ENCODE peak calls at places on chromosomes 12 and 14, in six cellular contexts. O is IMR-90, G is H9, H is mesenchymal stem cell, V is H1, T is trophoblast cell. K is an unnamed sample.

GRCh38 chr14:60618200-60618599 is 31.1 kb downstream of the SIX1 start:
- DNase-seq in T (no peak), O (no peak), H (no peak), G (no peak), V (no peak), K (no peak)

GRCh38 chr14:22472935-22473854 is 115.8 kb downstream of the DAD1 start:
- DNase-seq in G (peak), O (peak), T (peak), H (peak), V (no peak), K (peak)

GRCh38 chr14:25406818-25407217 is 356.9 kb upstream of the STXBP6 start:
- DNase-seq in V (peak), T (peak), O (peak), H (no peak), G (peak), K (peak)

GRCh38 chr14:51783765-51784164 is 76.6 kb upstream of the GNG2 start:
- DNase-seq in O (peak), V (no peak), T (peak), G (no peak), H (peak), K (no peak)

GRCh38 chr14:74963705-74964271 is 8.4 kb upstream of the PGF start:
- DNase-seq in O (peak), T (no peak), G (no peak), V (no peak), H (no peak), K (no peak)

GRCh38 chr12:104201238-104202001 is 14.2 kb upstream of the TXNRD1 start:
- DNase-seq in G (peak), O (peak), T (peak), V (no peak), H (peak), K (peak)

GRCh38 chr14:77077040-77077439 is 21.0 kb upstream of the CIPC start:
- DNase-seq in H (no peak), V (no peak), O (no peak), G (no peak), T (no peak), K (no peak)

GRCh38 chr14:61860294-61860918 is 98.2 kb downstream of the SNAPC1 start:
- DNase-seq in G (peak), H (peak), V (no peak), O (peak), T (peak), K (peak)

DNA sequence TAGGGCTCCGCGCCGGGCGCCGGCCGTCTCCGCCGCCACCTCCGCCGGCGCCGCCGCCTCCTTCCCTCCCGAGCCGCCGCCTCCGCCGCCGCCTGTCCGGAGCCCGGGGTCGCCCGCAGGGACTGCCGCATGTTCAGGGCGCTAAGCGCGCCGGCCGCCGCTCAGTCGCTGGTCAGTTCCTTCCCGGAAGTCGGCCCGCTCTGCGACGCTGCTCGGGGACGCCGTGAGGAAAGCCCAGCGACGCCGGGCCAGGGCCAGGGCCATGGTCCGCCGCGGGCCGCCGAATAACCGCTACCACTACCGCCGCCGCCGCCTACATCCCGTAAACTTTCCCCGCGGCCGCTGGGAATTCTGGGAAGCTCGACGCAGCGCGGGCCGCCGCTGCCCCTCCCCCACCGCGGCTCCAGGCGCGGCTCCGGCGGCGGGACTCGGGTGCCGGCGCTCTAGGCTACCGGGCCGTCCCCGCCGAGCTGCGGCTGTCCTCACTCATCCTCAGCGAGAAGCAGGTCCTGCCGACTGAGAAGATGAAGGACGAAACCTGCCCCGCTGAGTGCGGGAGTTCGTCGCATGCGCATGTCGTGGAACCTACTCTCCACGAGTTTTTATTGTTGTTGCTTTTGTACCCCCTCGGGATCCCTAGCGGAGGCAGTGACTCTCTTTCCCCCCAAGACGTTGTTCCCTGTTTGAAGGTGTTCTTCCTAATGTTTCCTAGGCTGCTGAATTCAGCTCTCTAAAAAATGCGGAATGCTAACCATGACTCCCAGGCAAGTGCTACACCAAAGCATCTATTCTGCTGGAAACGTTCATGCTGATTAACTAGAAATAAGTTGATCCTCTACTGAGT is at the start of gene SAV1:
- DNase-seq in G (peak), T (peak), O (peak), V (no peak), H (peak), K (peak)
- H3K4ac ChIP-seq in G (no peak), T (peak), O (peak), V (no peak), H (peak), K (no peak)

DNA sequence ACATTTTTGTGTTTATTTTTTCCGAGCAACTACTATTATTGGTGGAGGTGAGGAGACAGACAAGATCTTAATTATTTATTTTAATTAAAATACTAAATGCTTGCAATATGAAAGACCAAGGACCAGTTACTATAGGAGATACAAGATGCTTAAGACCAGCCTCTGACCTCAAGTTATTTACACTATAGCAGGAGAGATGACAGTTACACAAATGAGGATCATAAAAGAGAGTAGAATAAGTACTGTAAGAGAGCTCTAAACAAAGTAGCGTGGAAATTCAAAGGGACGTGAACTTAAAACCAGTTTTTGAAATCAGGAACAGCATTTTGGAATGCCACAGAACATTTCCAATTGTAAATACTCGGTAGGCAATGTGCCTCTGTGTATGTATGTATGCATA is 128.0 kb upstream of the ATF1 start:
- DNase-seq in V (no peak), H (no peak), T (no peak), G (no peak), O (no peak), K (no peak)
- H4K91ac ChIP-seq in V (no peak), H (no peak), T (no peak), G (no peak), O (no peak), K (no peak)

DNA sequence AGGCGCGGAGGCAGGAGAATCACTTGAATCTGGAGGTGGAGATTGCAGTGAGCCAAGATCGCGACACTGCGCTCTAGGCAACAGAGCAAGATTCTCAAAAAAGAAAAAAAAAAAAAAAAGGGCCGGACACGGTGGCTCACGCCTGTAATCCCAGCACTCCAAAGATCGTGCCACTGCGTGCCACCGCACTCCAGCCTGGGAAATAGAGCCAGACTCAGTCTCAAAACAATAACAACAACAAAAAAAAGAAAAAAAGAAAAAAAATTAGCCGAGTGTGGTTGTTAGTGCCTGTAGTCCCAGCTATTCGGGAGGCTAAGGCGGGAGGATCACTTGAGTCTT is 470 bp upstream of the RPL6 start:
- DNase-seq in O (no peak), G (no peak), H (no peak), V (no peak), T (no peak), K (no peak)
- H3K14ac ChIP-seq in O (no peak), G (no peak), H (no peak), V (no peak), T (no peak), K (no peak)

GRCh38 chr12:46266869-46267617 is 1.8 kb downstream of the SLC38A1 start:
- DNase-seq in H (peak), T (peak), G (peak), O (peak), V (no peak), K (peak)

GRCh38 chr12:46268349-46268616 is 560 bp downstream of the SLC38A1 start:
- DNase-seq in H (no peak), O (peak), G (no peak), T (no peak), V (no peak), K (no peak)

GRCh38 chr12:46266382-46266791 is 2.5 kb downstream of the SLC38A1 start:
- DNase-seq in O (peak), G (no peak), T (peak), H (peak), V (no peak), K (no peak)

GRCh38 chr12:46268617-46269428 is at the start of gene SLC38A1:
- DNase-seq in H (peak), G (peak), O (peak), V (no peak), T (peak), K (peak)

GRCh38 chr12:46267618-46268348 is 1.1 kb downstream of the SLC38A1 start:
- DNase-seq in O (peak), T (peak), H (peak), V (no peak), G (no peak), K (no peak)
- H3K4ac ChIP-seq in O (peak), T (peak), H (peak), V (peak), G (peak), K (peak)